ENCODE peak calls at places on chromosomes 5 and 9, in five cellular contexts. One of them, this sample, is unnamed.
A peak's percentile ranks its signal among the peaks of the same experiment; 100 is the strongest.

GRCh38 chr9:126531035-126531571 is 82.6 kb upstream of the LMX1B start:
- DNase-seq in AG09319: no peak
- DNase-seq in activated T-helper 1 cell treated with Interleukin-2 at 50 U/mL for 16 hours: no peak
- DNase-seq in activated effector memory CD4-positive, alpha-beta T cell treated with anti-CD3 and anti-CD28 coated beads, Interleukin-2, amount 50 U/mL, for 16 hours: no peak
- DNase-seq in right cardiac atrium: no peak
- DNase-seq in this sample: no peak

GRCh38 chr5:97929383-97929782 is 746.3 kb upstream of the RIOK2 start:
- DNase-seq in AG09319: no peak
- DNase-seq in activated effector memory CD4-positive, alpha-beta T cell treated with anti-CD3 and anti-CD28 coated beads, Interleukin-2, amount 50 U/mL, for 16 hours: no peak
- DNase-seq in right cardiac atrium: no peak
- DNase-seq in activated T-helper 1 cell treated with Interleukin-2 at 50 U/mL for 16 hours: no peak
- DNase-seq in this sample: no peak

GRCh38 chr5:177366528-177367322 is 9.0 kb downstream of the RGS14 start:
- DNase-seq in activated effector memory CD4-positive, alpha-beta T cell treated with anti-CD3 and anti-CD28 coated beads, Interleukin-2, amount 50 U/mL, for 16 hours: no peak
- DNase-seq in right cardiac atrium: peak; percentile 92
- DNase-seq in AG09319: no peak
- DNase-seq in activated T-helper 1 cell treated with Interleukin-2 at 50 U/mL for 16 hours: no peak
- DNase-seq in this sample: no peak

GRCh38 chr9:136860529-136860928 is 5.6 kb downstream of the EDF1 start:
- DNase-seq in activated T-helper 1 cell treated with Interleukin-2 at 50 U/mL for 16 hours: no peak
- DNase-seq in right cardiac atrium: no peak
- DNase-seq in activated effector memory CD4-positive, alpha-beta T cell treated with anti-CD3 and anti-CD28 coated beads, Interleukin-2, amount 50 U/mL, for 16 hours: no peak
- DNase-seq in AG09319: no peak
- DNase-seq in this sample: no peak

GRCh38 chr5:141492168-141492885 is 3.4 kb downstream of the PCDHGC5 start:
- DNase-seq in activated T-helper 1 cell treated with Interleukin-2 at 50 U/mL for 16 hours: no peak
- DNase-seq in activated effector memory CD4-positive, alpha-beta T cell treated with anti-CD3 and anti-CD28 coated beads, Interleukin-2, amount 50 U/mL, for 16 hours: peak; percentile 71
- DNase-seq in right cardiac atrium: peak; percentile 28
- DNase-seq in AG09319: no peak
- DNase-seq in this sample: no peak

GRCh38 chr9:5939530-5939929 is 48.8 kb downstream of the MLANA start:
- DNase-seq in activated effector memory CD4-positive, alpha-beta T cell treated with anti-CD3 and anti-CD28 coated beads, Interleukin-2, amount 50 U/mL, for 16 hours: no peak
- DNase-seq in right cardiac atrium: no peak
- DNase-seq in activated T-helper 1 cell treated with Interleukin-2 at 50 U/mL for 16 hours: no peak
- DNase-seq in AG09319: no peak
- DNase-seq in this sample: no peak

GRCh38 chr9:121286973-121287721 is 19.2 kb downstream of the GSN start:
- DNase-seq in activated T-helper 1 cell treated with Interleukin-2 at 50 U/mL for 16 hours: no peak
- DNase-seq in right cardiac atrium: peak; percentile 89
- DNase-seq in AG09319: peak; percentile 83
- DNase-seq in activated effector memory CD4-positive, alpha-beta T cell treated with anti-CD3 and anti-CD28 coated beads, Interleukin-2, amount 50 U/mL, for 16 hours: peak; percentile 64
- DNase-seq in this sample: no peak

GRCh38 chr5:7815757-7816534 is 35.0 kb downstream of the CFAP90 start:
- DNase-seq in activated T-helper 1 cell treated with Interleukin-2 at 50 U/mL for 16 hours: peak; percentile 24
- DNase-seq in AG09319: peak; percentile 11
- DNase-seq in right cardiac atrium: peak; percentile 86
- DNase-seq in activated effector memory CD4-positive, alpha-beta T cell treated with anti-CD3 and anti-CD28 coated beads, Interleukin-2, amount 50 U/mL, for 16 hours: peak; percentile 87
- DNase-seq in this sample: peak; percentile 11

GRCh38 chr5:128574041-128574440 is 36.0 kb upstream of the FBN2 start:
- DNase-seq in activated effector memory CD4-positive, alpha-beta T cell treated with anti-CD3 and anti-CD28 coated beads, Interleukin-2, amount 50 U/mL, for 16 hours: no peak
- DNase-seq in right cardiac atrium: no peak
- DNase-seq in AG09319: no peak
- DNase-seq in activated T-helper 1 cell treated with Interleukin-2 at 50 U/mL for 16 hours: no peak
- DNase-seq in this sample: no peak

GRCh38 chr5:96852769-96853168 is 23.5 kb upstream of the ERAP2 start:
- DNase-seq in activated T-helper 1 cell treated with Interleukin-2 at 50 U/mL for 16 hours: no peak
- DNase-seq in activated effector memory CD4-positive, alpha-beta T cell treated with anti-CD3 and anti-CD28 coated beads, Interleukin-2, amount 50 U/mL, for 16 hours: no peak
- DNase-seq in right cardiac atrium: no peak
- DNase-seq in AG09319: no peak
- DNase-seq in this sample: no peak

GRCh38 chr5:80481019-80481893 is 6.6 kb upstream of the FAM151B start:
- DNase-seq in activated T-helper 1 cell treated with Interleukin-2 at 50 U/mL for 16 hours: peak; percentile 1
- DNase-seq in AG09319: peak; percentile 36
- DNase-seq in activated effector memory CD4-positive, alpha-beta T cell treated with anti-CD3 and anti-CD28 coated beads, Interleukin-2, amount 50 U/mL, for 16 hours: no peak
- DNase-seq in right cardiac atrium: no peak
- DNase-seq in this sample: peak; percentile 67

GRCh38 chr9:99490736-99491135 is 268.7 kb downstream of the SEC61B start:
- DNase-seq in activated T-helper 1 cell treated with Interleukin-2 at 50 U/mL for 16 hours: no peak
- DNase-seq in activated effector memory CD4-positive, alpha-beta T cell treated with anti-CD3 and anti-CD28 coated beads, Interleukin-2, amount 50 U/mL, for 16 hours: no peak
- DNase-seq in AG09319: peak; percentile 88
- DNase-seq in right cardiac atrium: no peak
- DNase-seq in this sample: no peak

This sample was measured in NCI-H1694 treated with DMSO at 0.1 percent for 48 hours.